ENCODE peak calls at places on chromosome X, in five cellular contexts. L, D, J, P and H are unnamed samples.

GRCh38 chrX:18873836-18874235 is 110.1 kb downstream of the PHKA2 start:
- DNase-seq in L (no peak), D (no peak), J (no peak), P (no peak), H (no peak)

GRCh38 chrX:119512145-119512800 is 44.0 kb downstream of the SLC25A5 start:
- DNase-seq in L (peak; percentile 49), D (peak; percentile 59), J (no peak), P (no peak), H (peak; percentile 38)

GRCh38 chrX:109498434-109498833 is 16.5 kb upstream of the GUCY2F start:
- DNase-seq in L (no peak), D (no peak), J (no peak), P (no peak), H (no peak)

GRCh38 chrX:41686788-41687187 is 2.0 kb upstream of the GPR34 start:
- DNase-seq in L (no peak), D (no peak), J (no peak), P (no peak), H (no peak)

GRCh38 chrX:12292996-12293765 is 154.9 kb downstream of the FRMPD4 start:
- DNase-seq in L (no peak), D (no peak), J (no peak), P (no peak), H (no peak)

GRCh38 chrX:63918611-63919010 is 133.6 kb upstream of the ARHGEF9 start:
- DNase-seq in L (no peak), D (peak; percentile 42), J (no peak), P (no peak), H (no peak)

GRCh38 chrX:55006827-55007621 is 6.9 kb downstream of the APEX2 start:
- DNase-seq in L (no peak), D (no peak), J (no peak), P (no peak), H (no peak)

GRCh38 chrX:130347336-130347735 is 7.6 kb downstream of the SLC25A14 start:
- DNase-seq in L (no peak), D (no peak), J (no peak), P (no peak), H (no peak)

GRCh38 chrX:65528705-65529340 is 5.8 kb downstream of the LAS1L start:
- DNase-seq in L (no peak), D (peak; percentile 29), J (peak; percentile 16), P (peak; percentile 22), H (no peak)

GRCh38 chrX:9821581-9821980 is 35.4 kb downstream of the SHROOM2 start:
- DNase-seq in L (no peak), D (no peak), J (no peak), P (no peak), H (no peak)

GRCh38 chrX:94418065-94418464 is 744.1 kb downstream of the FAM133A start:
- DNase-seq in L (no peak), D (no peak), J (no peak), P (no peak), H (no peak)

GRCh38 chrX:39888730-39889129 is 209.0 kb downstream of the BCOR start:
- DNase-seq in L (no peak), D (no peak), J (no peak), P (no peak), H (no peak)

GRCh38 chrX:129544780-129545179 is 4.7 kb downstream of the OCRL start:
- DNase-seq in L (no peak), D (no peak), J (no peak), P (no peak), H (no peak)

GRCh38 chrX:148976571-148976970 is 476.2 kb downstream of the AFF2 start:
- DNase-seq in L (no peak), D (no peak), J (no peak), P (no peak), H (no peak)

GRCh38 chrX:72539822-72540221 is 32.8 kb downstream of the HDAC8 start:
- DNase-seq in L (no peak), D (no peak), J (no peak), P (no peak), H (no peak)

GRCh38 chrX:44314259-44314734 is 29.2 kb downstream of the EFHC2 start:
- DNase-seq in L (no peak), D (peak; percentile 56), J (no peak), P (no peak), H (no peak)

GRCh38 chrX:129108936-129109335 is 414.4 kb downstream of the SMARCA1 start:
- DNase-seq in L (peak; percentile 86), D (no peak), J (no peak), P (no peak), H (peak; percentile 97)

GRCh38 chrX:42602136-42602535 is 175.8 kb downstream of the PPP1R2C start:
- DNase-seq in L (no peak), D (no peak), J (no peak), P (no peak), H (no peak)